ENCODE peak calls at places on chromosomes 12 and 14, in eight cellular contexts. B, X, I, P, R, C, D and F are unnamed samples.

GRCh38 chr12:2177751-2178150 is 125.0 kb downstream of the CACNA1C start:
- DNase-seq in P (no peak), R (no peak), B (no peak), I (no peak), C (no peak), D (no peak), X (no peak), F (no peak)

GRCh38 chr12:31645944-31646343 is 13.5 kb upstream of the ETFBKMT start:
- DNase-seq in P (no peak), I (no peak), R (no peak), B (no peak), D (no peak), C (no peak), X (no peak), F (no peak)

GRCh38 chr12:79935624-79936040 is 735 bp upstream of the PPP1R12A start:
- DNase-seq in R (peak), D (peak), P (peak), C (peak), I (no peak), B (peak), X (no peak), F (no peak)

GRCh38 chr12:29782821-29783772 is 645 bp downstream of the TMTC1 start:
- DNase-seq in X (peak), R (peak), B (no peak), D (peak), C (no peak), P (peak), I (peak), F (peak)

GRCh38 chr12:63206908-63207307 is 55.9 kb upstream of the AVPR1A start:
- DNase-seq in C (peak), B (no peak), X (no peak), P (no peak), R (peak), D (no peak), I (no peak), F (no peak)

GRCh38 chr12:93176166-93176565 is 201.6 kb upstream of the NUDT4 start:
- DNase-seq in R (peak), C (peak), I (no peak), B (no peak), X (no peak), P (no peak), D (no peak), F (no peak)

GRCh38 chr12:93153321-93153720 is 224.2 kb upstream of the EEA1 start:
- DNase-seq in P (no peak), R (peak), D (no peak), I (no peak), X (no peak), C (no peak), B (no peak), F (no peak)

GRCh38 chr12:104604995-104605675 is 148.4 kb downstream of the CHST11 start:
- DNase-seq in B (no peak), R (no peak), C (no peak), I (peak), X (peak), D (peak), P (no peak), F (no peak)

GRCh38 chr12:23891115-23891514 is 58.4 kb downstream of the SOX5 start:
- DNase-seq in I (no peak), R (no peak), D (no peak), P (no peak), B (no peak), X (no peak), C (no peak), F (no peak)

GRCh38 chr12:132152921-132153321 is 8.7 kb downstream of the NOC4L start:
- DNase-seq in P (no peak), I (no peak), B (no peak), D (no peak), X (no peak), C (no peak), R (no peak), F (no peak)

GRCh38 chr14:70976591-70976990 is 69.3 kb downstream of the PCNX1 start:
- DNase-seq in P (no peak), C (no peak), R (no peak), X (no peak), I (no peak), B (no peak), D (no peak), F (no peak)

GRCh38 chr12:8844665-8845064 is 22.2 kb downstream of the A2ML1 start:
- DNase-seq in D (no peak), R (peak), P (no peak), X (no peak), I (peak), C (no peak), B (no peak), F (no peak)

DNA sequence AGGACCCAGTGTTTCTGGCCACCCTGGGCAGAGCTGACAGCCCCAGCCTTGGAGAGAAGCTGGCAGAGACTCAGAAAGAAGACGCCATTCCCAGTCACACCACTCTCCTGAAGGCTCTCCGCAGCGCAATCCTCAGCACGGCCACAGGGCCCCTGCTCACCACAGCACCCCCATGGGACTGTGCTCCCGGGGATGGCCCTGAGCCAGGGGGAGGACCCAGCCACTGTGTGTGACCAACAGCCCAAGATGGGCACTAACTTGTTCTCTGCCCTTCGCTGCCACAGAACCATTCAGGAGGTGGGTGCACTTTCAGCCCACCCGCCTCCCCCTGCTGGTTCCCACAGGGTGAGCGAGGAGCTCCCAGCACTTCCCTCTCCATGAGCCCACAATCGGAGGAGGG is 57.1 kb downstream of the CCNK start:
- DNase-seq in B (no peak), X (no peak), P (no peak), C (no peak), I (no peak), R (peak), D (no peak), F (no peak)
- TF ChIP-seq CTCF in B (no peak), X (no peak), P (peak), C (peak), I (no peak), R (peak), D (peak), F (peak)

GRCh38 chr12:56208014-56208413 is 13.7 kb downstream of the RNF41 start:
- DNase-seq in P (no peak), B (no peak), X (no peak), C (no peak), R (no peak), I (no peak), D (no peak), F (no peak)

GRCh38 chr12:56204275-56204674 is 15.0 kb upstream of the SMARCC2 start:
- DNase-seq in P (no peak), R (no peak), B (no peak), D (no peak), X (no peak), I (no peak), C (no peak), F (no peak)

GRCh38 chr12:56202838-56203237 is 13.6 kb upstream of the SMARCC2 start:
- DNase-seq in D (no peak), R (no peak), P (no peak), X (no peak), B (no peak), I (no peak), C (no peak), F (no peak)

GRCh38 chr12:56206373-56207166 is 15.2 kb downstream of the RNF41 start:
- DNase-seq in I (peak), B (no peak), R (peak), D (peak), P (peak), X (peak), C (peak), F (no peak)

DNA sequence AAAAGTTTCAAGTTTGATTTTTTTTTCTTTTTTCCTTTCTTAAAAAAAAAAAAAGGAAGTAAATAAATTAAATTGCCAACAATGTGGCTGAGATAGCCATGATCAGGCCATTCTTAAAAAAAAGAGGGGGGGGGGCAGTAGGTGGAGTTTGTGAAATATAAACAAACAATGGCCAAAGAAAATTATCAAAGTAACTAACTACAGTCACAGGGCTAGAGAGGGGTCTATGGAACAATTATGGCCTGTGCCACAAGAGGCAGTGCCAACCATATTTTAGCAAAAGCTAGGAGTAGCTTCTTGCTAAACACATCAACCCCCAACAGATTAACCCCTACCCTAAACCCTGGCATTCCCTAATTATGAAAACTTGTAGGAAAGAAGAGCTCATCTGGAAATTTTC is 16.2 kb upstream of the SMARCC2 start:
- DNase-seq in P (no peak), D (no peak), C (no peak), B (no peak), I (no peak), R (no peak), X (no peak), F (no peak)
- TF ChIP-seq CTCF in P (no peak), D (no peak), C (peak), B (no peak), I (no peak), R (no peak), X (no peak), F (peak)

GRCh38 chr14:75083271-75083670 is 13.8 kb downstream of the ZC2HC1C start:
- DNase-seq in R (no peak), D (no peak), I (no peak), P (no peak), C (no peak), X (no peak), B (no peak), F (no peak)

GRCh38 chr14:75088153-75088552 is 18.7 kb downstream of the ZC2HC1C start:
- DNase-seq in P (no peak), D (no peak), X (no peak), R (no peak), I (no peak), B (no peak), C (no peak), F (no peak)

GRCh38 chr14:75088566-75089373 is 19.3 kb downstream of the ZC2HC1C start:
- DNase-seq in C (peak), D (peak), X (peak), R (peak), I (no peak), P (peak), B (no peak), F (no peak)

GRCh38 chr14:75081835-75082234 is 12.4 kb downstream of the ZC2HC1C start:
- DNase-seq in X (no peak), R (no peak), B (no peak), I (no peak), C (no peak), P (no peak), D (no peak), F (no peak)

DNA sequence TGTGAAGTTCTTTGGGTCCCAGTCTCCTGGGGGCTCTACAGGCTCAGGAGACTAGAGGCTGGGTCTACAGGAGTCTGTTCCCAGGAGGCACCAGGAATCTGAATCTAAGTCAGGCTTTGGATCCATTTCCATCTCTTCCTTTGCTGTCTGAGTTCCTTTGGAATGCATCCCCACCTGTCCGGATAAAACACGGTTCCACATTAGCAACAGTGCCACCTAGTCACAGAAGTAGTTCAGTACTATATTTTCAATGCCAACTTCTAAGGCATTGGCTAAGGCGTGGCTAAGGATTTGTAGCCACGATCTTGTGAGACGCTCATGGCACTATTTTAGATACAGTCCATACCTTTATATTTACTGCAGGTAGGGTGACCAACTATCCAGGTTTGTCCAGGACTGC is 15.1 kb downstream of the ZC2HC1C start:
- DNase-seq in D (no peak), C (no peak), I (no peak), P (no peak), B (no peak), R (no peak), X (no peak), F (no peak)
- TF ChIP-seq CTCF in D (peak), C (peak), I (no peak), P (peak), B (peak), R (no peak), X (no peak), F (no peak)

GRCh38 chr12:68899251-68899771 is 33.7 kb downstream of the CPM start:
- DNase-seq in R (peak), B (peak), X (no peak), P (peak), I (no peak), C (peak), D (no peak), F (no peak)
- TF ChIP-seq CTCF in R (peak), B (peak), X (no peak), P (peak), I (no peak), C (peak), D (peak), F (no peak)